ENCODE peak calls at places on chromosomes 12 and 14, in four cellular contexts. Y is A549, E is K562, K is HepG2. Q is an unnamed sample.

GRCh38 chr14:73245401-73246325 is 8.4 kb downstream of the PAPLN start:
- DNase-seq in Y (no peak), E (peak), K (no peak), Q (peak)

GRCh38 chr14:97456958-97457357 is 659.8 kb downstream of the VRK1 start:
- DNase-seq in Y (no peak), E (no peak), K (no peak), Q (no peak)

GRCh38 chr12:22042981-22043669 is 2.9 kb upstream of the CMAS start:
- DNase-seq in Y (no peak), E (no peak), K (no peak), Q (no peak)

GRCh38 chr14:32629146-32629545 is 300.0 kb downstream of the AKAP6 start:
- DNase-seq in Y (no peak), E (no peak), K (no peak), Q (no peak)

GRCh38 chr12:114917307-114917706 is 233.3 kb upstream of the TBX3 start:
- DNase-seq in Y (no peak), E (no peak), K (no peak), Q (no peak)

GRCh38 chr12:7951671-7952070 is 15.7 kb upstream of the SLC2A3 start:
- DNase-seq in Y (no peak), E (no peak), K (no peak), Q (no peak)

GRCh38 chr12:63163542-63163941 is 12.5 kb upstream of the AVPR1A start:
- DNase-seq in Y (no peak), E (no peak), K (no peak), Q (no peak)

GRCh38 chr12:570949-571794 is 92.1 kb downstream of the NINJ2 start:
- DNase-seq in Y (peak), E (peak), K (peak), Q (peak)

GRCh38 chr14:90513151-90514014 is 116.6 kb downstream of the CALM1 start:
- DNase-seq in Y (no peak), E (no peak), K (peak), Q (no peak)

GRCh38 chr14:32434180-32434579 is 105.1 kb downstream of the AKAP6 start:
- DNase-seq in Y (no peak), E (peak), K (no peak), Q (no peak)

GRCh38 chr14:50003213-50004021 is 110.5 kb downstream of the ARF6 start:
- DNase-seq in Y (peak), E (peak), K (peak), Q (peak)

GRCh38 chr12:19546611-19547162 is 107.4 kb downstream of the AEBP2 start:
- DNase-seq in Y (no peak), E (no peak), K (no peak), Q (no peak)

GRCh38 chr12:131007031-131007793 is 53.5 kb downstream of the ADGRD1 start:
- DNase-seq in Y (no peak), E (no peak), K (peak), Q (no peak)

GRCh38 chr12:116916122-116916521 is 5.4 kb downstream of the FBXW8 start:
- DNase-seq in Y (no peak), E (no peak), K (peak), Q (no peak)

GRCh38 chr12:131133994-131134393 is 180.3 kb downstream of the ADGRD1 start:
- DNase-seq in Y (no peak), E (no peak), K (no peak), Q (no peak)

GRCh38 chr12:105275997-105276760 is 40.2 kb upstream of the APPL2 start:
- DNase-seq in Y (no peak), E (no peak), K (no peak), Q (no peak)

GRCh38 chr14:50260511-50260910 is 29.1 kb upstream of the SOS2 start:
- DNase-seq in Y (no peak), E (no peak), K (peak), Q (no peak)

GRCh38 chr14:97977711-97978261 is 1180.6 kb downstream of the VRK1 start:
- DNase-seq in Y (no peak), E (no peak), K (no peak), Q (peak)

GRCh38 chr12:52279683-52280318 is 5.4 kb downstream of the KRT86 start:
- DNase-seq in Y (peak), E (no peak), K (no peak), Q (no peak)

GRCh38 chr12:103301642-103302620 is 193.8 kb downstream of the C12orf42 start:
- DNase-seq in Y (no peak), E (no peak), K (no peak), Q (peak)

GRCh38 chr14:74765721-74766120 is 2.6 kb downstream of the YLPM1 start:
- DNase-seq in Y (no peak), E (no peak), K (no peak), Q (no peak)

GRCh38 chr12:82299617-82300016 is 58.6 kb downstream of the CCDC59 start:
- DNase-seq in Y (no peak), E (no peak), K (no peak), Q (no peak)

GRCh38 chr12:15323530-15323929 is 1.2 kb downstream of the PTPRO start:
- DNase-seq in Y (no peak), E (no peak), K (no peak), Q (no peak)

GRCh38 chr14:105877645-105878044 is 351.3 kb downstream of the TMEM121 start:
- DNase-seq in Y (no peak), E (no peak), K (no peak), Q (no peak)

GRCh38 chr12:108823804-108824203 is 33.6 kb downstream of the SSH1 start:
- DNase-seq in Y (no peak), E (peak), K (no peak), Q (no peak)

GRCh38 chr12:34399631-34400422 is 377.5 kb downstream of the ALG10 start:
- DNase-seq in Y (no peak), E (peak), K (no peak), Q (peak)

GRCh38 chr12:123916729-123917128 is 55.9 kb downstream of the CCDC92 start:
- DNase-seq in Y (no peak), E (no peak), K (no peak), Q (no peak)

GRCh38 chr12:62438098-62438692 is 28.4 kb upstream of the MON2 start:
- DNase-seq in Y (peak), E (peak), K (peak), Q (peak)

GRCh38 chr12:49055978-49056754 is 4.4 kb downstream of the KMT2D start:
- DNase-seq in Y (peak), E (peak), K (peak), Q (peak)

GRCh38 chr12:110739894-110740293 is 2.8 kb downstream of the PPP1CC start:
- DNase-seq in Y (no peak), E (no peak), K (no peak), Q (no peak)

GRCh38 chr12:67698711-67699603 is 50.4 kb downstream of the DYRK2 start:
- DNase-seq in Y (no peak), E (no peak), K (no peak), Q (no peak)

GRCh38 chr12:43349863-43350262 is 202.1 kb downstream of the ADAMTS20 start:
- DNase-seq in Y (no peak), E (no peak), K (no peak), Q (no peak)

GRCh38 chr14:63650336-63650952 is 8.8 kb upstream of the WDR89 start:
- DNase-seq in Y (no peak), E (no peak), K (no peak), Q (no peak)

GRCh38 chr12:58794859-58795258 is 125.4 kb downstream of the LRIG3 start:
- DNase-seq in Y (no peak), E (no peak), K (no peak), Q (no peak)

GRCh38 chr14:21024668-21025373 is at the start of gene NDRG2:
- DNase-seq in Y (peak), E (peak), K (peak), Q (peak)

GRCh38 chr14:21022686-21023085 is 2.2 kb downstream of the NDRG2 start:
- DNase-seq in Y (no peak), E (no peak), K (no peak), Q (no peak)

GRCh38 chr14:21023817-21024667 is 819 bp downstream of the NDRG2 start:
- DNase-seq in Y (no peak), E (no peak), K (peak), Q (peak)

GRCh38 chr14:21020977-21021545 is 3.8 kb downstream of the NDRG2 start:
- DNase-seq in Y (no peak), E (no peak), K (no peak), Q (no peak)

GRCh38 chr14:21023174-21023573 is 1.7 kb downstream of the NDRG2 start:
- DNase-seq in Y (no peak), E (no peak), K (no peak), Q (no peak)
- TF ChIP-seq NR3C1 in Y (no peak), E (no peak), K (no peak), Q (no peak)

DNA sequence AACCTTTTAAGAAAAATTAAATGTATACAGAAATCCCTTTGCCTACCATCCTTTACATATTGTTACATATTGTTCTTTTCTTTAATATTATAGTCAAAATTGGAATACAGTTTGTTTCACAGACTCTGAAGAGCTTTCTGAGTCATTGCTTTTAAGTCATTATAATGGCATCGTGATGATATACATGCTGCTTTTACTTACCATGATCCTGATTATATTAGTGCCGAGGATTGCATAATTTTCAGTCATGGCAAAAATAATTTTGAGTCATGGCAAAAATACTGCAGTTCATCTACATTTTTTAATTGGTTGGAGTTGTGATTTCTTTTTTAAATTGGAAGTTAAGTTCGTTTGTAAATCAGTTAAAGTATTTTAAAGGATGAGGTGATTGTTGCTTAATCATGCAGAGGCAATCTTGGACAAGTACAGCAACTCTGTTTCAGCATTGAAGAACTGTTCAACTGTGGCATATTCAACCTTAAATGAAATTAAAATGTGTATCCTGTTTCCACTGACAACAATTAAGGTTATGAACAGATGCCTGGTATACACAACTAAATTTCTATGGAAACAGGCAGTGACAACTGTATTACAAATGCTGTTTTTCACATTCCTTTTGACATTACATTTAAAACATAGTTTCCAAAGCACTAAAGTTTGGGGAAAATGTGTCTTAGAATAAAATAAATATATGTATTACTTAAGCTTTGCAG is 142.3 kb downstream of the PCNX1 start:
- DNase-seq in Y (no peak), E (no peak), K (no peak), Q (no peak)
- TF ChIP-seq NR3C1 in Y (no peak), E (no peak), K (no peak), Q (no peak)

GRCh38 chr14:61585598-61586538 is 109.4 kb upstream of the HIF1A start:
- DNase-seq in Y (no peak), E (no peak), K (no peak), Q (no peak)
- TF ChIP-seq NR3C1 in Y (no peak), E (no peak), K (no peak), Q (no peak)

DNA sequence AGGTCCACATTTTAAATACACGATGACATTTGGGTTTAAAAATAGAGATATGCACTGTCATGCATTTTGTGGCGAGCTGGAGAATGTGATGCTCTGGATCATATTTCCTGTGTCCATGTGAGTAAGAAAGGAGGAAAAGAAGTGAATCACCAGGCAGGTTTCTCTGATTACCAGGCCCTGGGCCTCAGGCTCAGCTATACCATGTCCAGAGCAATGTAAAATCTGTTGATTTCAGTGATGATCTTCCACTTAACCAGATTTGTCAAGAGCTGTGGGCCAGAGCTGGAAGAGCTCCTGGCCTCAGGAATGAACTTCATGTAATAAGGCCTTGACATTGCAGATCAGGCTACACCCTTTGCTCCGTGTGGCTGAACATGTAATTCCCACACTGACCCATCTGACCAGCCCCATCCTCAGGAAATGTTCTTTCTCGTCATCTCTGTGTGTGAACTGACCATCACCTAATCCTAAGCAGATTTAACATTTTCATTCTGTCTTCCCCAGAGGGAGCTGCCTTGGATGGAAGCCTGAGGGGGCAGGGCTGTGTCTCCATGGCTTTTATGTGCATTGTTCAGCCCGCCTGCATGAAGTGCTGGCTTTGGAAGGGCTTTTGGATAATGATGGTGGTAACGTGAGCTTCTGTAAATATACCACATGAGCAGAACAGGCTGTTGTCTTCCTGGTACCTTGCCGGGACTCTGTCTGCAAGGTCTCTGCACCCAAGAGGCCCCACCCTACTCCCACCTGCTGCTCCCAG is 54.5 kb downstream of the CRACR2A start:
- DNase-seq in Y (no peak), E (no peak), K (no peak), Q (no peak)
- TF ChIP-seq NR3C1 in Y (no peak), E (no peak), K (no peak), Q (no peak)

DNA sequence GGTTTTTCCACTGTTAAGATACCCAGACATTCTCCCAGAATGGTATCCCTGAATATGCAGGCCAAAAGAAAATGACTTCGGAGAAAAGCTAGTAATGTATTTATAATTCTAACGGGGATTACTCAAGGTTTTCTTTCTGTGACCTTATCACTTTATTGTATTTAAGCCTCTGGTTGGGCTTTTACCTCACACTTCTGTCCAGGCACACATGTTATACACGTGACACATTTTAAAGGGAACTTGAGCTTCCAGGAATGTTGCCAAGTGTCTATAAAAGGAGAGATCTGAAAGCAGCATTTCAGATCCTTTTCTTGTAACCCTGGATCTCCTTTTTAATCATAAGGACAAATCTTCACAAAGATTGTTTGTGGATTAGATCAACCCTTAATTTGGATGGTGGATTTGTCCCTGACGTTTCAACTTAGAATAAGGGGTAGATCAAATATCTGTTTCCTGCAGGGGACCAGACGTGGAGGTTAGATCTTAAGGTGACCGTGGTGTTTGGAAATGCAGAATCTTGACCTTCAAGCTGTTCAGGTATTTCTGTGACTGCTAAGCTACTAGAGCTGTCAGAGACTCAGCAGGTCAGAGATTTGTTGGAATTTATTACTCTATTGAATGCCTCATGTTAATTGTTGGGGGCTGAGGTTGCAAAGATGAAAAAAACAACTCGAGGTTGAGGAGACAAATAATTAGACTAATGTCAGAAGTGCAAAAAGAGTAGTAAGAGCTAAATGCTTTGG is 1.5 kb downstream of the CIPC start:
- DNase-seq in Y (no peak), E (peak), K (no peak), Q (no peak)
- TF ChIP-seq NR3C1 in Y (no peak), E (no peak), K (no peak), Q (no peak)

DNA sequence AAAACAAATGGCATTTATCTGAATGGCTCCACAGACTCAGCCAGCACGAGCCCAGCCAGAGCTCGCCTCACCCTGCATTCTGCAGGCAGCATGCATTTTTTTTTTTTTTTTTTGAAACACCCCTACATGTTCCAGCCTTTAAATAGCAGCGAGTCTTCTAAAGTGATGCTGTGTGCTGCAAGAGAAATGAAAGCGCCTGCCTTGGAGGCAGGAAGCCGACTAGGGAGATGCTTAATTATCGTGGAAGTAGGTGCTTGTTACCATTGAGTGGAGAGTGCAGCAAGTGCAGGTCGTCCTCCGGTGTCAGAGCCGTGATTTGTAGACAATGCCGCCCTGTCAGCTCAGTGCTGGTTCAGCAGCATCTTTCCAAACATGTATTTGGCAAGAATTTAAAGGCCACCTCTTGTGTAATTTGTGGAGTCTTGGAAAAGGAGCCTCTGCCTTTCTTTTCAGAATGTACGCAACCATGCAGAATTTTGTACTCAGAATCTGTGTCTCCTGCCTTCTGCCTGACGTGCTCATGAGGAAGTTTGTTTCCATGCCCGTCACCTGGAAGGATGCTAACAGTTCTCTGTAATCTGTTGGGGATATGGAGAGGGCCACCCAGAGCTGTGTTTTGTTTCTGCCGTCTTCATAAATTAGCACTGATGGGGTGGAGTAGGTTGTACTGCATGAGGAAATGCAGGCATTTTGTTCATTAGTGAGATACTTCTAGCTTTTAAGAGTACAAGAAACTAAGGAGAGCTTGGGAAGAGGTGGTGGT is 345.9 kb upstream of the RGS6 start:
- DNase-seq in Y (no peak), E (no peak), K (no peak), Q (no peak)
- TF ChIP-seq NR3C1 in Y (no peak), E (no peak), K (no peak), Q (no peak)

DNA sequence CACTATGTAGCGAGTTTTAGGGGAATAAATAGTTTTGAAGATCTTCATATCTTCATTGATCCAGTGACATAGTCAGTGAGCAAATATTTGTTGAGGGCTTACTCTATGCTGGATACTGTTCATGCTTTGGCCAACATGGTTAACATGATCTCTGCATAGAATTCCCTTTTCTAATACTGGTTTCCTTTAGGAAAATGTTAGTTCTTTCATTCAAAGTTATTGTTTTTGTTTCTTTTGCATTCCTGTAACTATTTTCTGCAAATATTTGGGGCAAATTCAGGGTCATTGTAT is 226.5 kb downstream of the C12orf50 start:
- DNase-seq in Y (no peak), E (no peak), K (no peak), Q (no peak)
- TF ChIP-seq NR3C1 in Y (no peak), E (no peak), K (no peak), Q (no peak)

Q was measured in WTC11.